ENCODE peak calls at places on chromosomes 13 and 19, in five cellular contexts. A, Y, V, E and K are unnamed samples.

GRCh38 chr13:44713793-44714469 is 137.8 kb upstream of the TSC22D1 start:
- DNase-seq in A (no peak), Y (no peak), V (no peak), E (no peak), K (peak; percentile 63)

GRCh38 chr13:101919541-101920306 is 467.2 kb downstream of the ITGBL1 start:
- DNase-seq in A (no peak), Y (no peak), V (peak; percentile 6), E (peak; percentile 85), K (no peak)

GRCh38 chr19:13401388-13401787 is 104.9 kb downstream of the CACNA1A start:
- DNase-seq in A (peak; percentile 66), Y (no peak), V (no peak), E (peak; percentile 46), K (no peak)

GRCh38 chr19:16449330-16449961 is 22.3 kb downstream of the EPS15L1 start:
- DNase-seq in A (no peak), Y (peak; percentile 95), V (no peak), E (no peak), K (no peak)

GRCh38 chr19:35882074-35882832 is 13.9 kb downstream of the APLP1 start:
- DNase-seq in A (peak; percentile 46), Y (peak; percentile 33), V (peak; percentile 79), E (no peak), K (no peak)

GRCh38 chr13:112783946-112784500 is 94.2 kb downstream of the ATP11A start:
- DNase-seq in A (no peak), Y (no peak), V (no peak), E (peak; percentile 49), K (no peak)

GRCh38 chr13:92303428-92303827 is 905.0 kb downstream of the GPC5 start:
- DNase-seq in A (peak; percentile 18), Y (no peak), V (no peak), E (no peak), K (no peak)

GRCh38 chr19:32178401-32178800 is 167.0 kb upstream of the ZNF507 start:
- DNase-seq in A (no peak), Y (no peak), V (no peak), E (no peak), K (no peak)

GRCh38 chr19:3482507-3483225 is 575 bp downstream of the SMIM44 start:
- DNase-seq in A (peak; percentile 36), Y (no peak), V (peak; percentile 62), E (no peak), K (no peak)

GRCh38 chr13:106205871-106206270 is 329.6 kb downstream of the EFNB2 start:
- DNase-seq in A (no peak), Y (no peak), V (no peak), E (no peak), K (no peak)

GRCh38 chr19:56294557-56294956 is 20.1 kb downstream of the ZSCAN5A start:
- DNase-seq in A (no peak), Y (no peak), V (no peak), E (no peak), K (no peak)

GRCh38 chr19:3494051-3494450 is 6.4 kb downstream of the DOHH start:
- DNase-seq in A (peak; percentile 89), Y (no peak), V (peak; percentile 87), E (peak; percentile 88), K (no peak)

GRCh38 chr13:90238433-90238832 is 1109.1 kb upstream of the MIR17HG start:
- DNase-seq in A (no peak), Y (no peak), V (no peak), E (no peak), K (no peak)

GRCh38 chr13:32409561-32410440 is 18.1 kb downstream of the N4BP2L1 start:
- DNase-seq in A (no peak), Y (no peak), V (no peak), E (peak; percentile 69), K (no peak)

GRCh38 chr13:71210861-71211260 is 656.1 kb downstream of the DACH1 start:
- DNase-seq in A (no peak), Y (no peak), V (no peak), E (no peak), K (no peak)

GRCh38 chr19:12745166-12745897 is 6.3 kb upstream of the BEST2 start:
- DNase-seq in A (no peak), Y (no peak), V (no peak), E (no peak), K (no peak)

GRCh38 chr19:51514866-51515481 is 13.4 kb upstream of the SIGLEC12 start:
- DNase-seq in A (peak; percentile 73), Y (peak; percentile 31), V (peak; percentile 51), E (no peak), K (peak; percentile 11)

GRCh38 chr13:33644607-33645543 is 173.1 kb upstream of the RFC3 start:
- DNase-seq in A (no peak), Y (no peak), V (no peak), E (no peak), K (no peak)

GRCh38 chr13:39641645-39642044 is 13.8 kb upstream of the COG6 start:
- DNase-seq in A (no peak), Y (no peak), V (no peak), E (no peak), K (no peak)

GRCh38 chr13:110347535-110348308 is 40.6 kb downstream of the COL4A2 start:
- DNase-seq in A (no peak), Y (no peak), V (no peak), E (no peak), K (no peak)

GRCh38 chr13:41505209-41505835 is 48.0 kb downstream of the RGCC start:
- DNase-seq in A (no peak), Y (no peak), V (no peak), E (no peak), K (no peak)

GRCh38 chr19:49533551-49534488 is 6.0 kb downstream of the RCN3 start:
- DNase-seq in A (peak; percentile 86), Y (peak; percentile 19), V (peak; percentile 93), E (peak; percentile 96), K (no peak)

GRCh38 chr19:13008926-13009787 is 13.9 kb downstream of the NFIX start:
- DNase-seq in A (peak; percentile 7), Y (no peak), V (peak; percentile 17), E (no peak), K (no peak)

GRCh38 chr13:80274643-80275042 is 66.3 kb downstream of the SPRY2 start:
- DNase-seq in A (no peak), Y (no peak), V (no peak), E (no peak), K (no peak)

GRCh38 chr19:49224856-49225255 is 67.3 kb downstream of the TRPM4 start:
- DNase-seq in A (peak; percentile 52), Y (no peak), V (peak; percentile 66), E (peak; percentile 78), K (no peak)

GRCh38 chr13:33017410-33017929 is 1.2 kb downstream of the KL start:
- DNase-seq in A (peak; percentile 8), Y (peak; percentile 65), V (no peak), E (no peak), K (no peak)

GRCh38 chr13:97191615-97192014 is 30.5 kb upstream of the MBNL2 start:
- DNase-seq in A (no peak), Y (no peak), V (no peak), E (no peak), K (no peak)

GRCh38 chr19:29831686-29832085 is 19.9 kb downstream of the CCNE1 start:
- DNase-seq in A (no peak), Y (no peak), V (no peak), E (no peak), K (no peak)

GRCh38 chr19:29712744-29713516 is 2.1 kb downstream of the C19orf12 start:
- DNase-seq in A (no peak), Y (no peak), V (no peak), E (no peak), K (no peak)

GRCh38 chr19:48433337-48433736 is 12.4 kb upstream of the GRWD1 start:
- DNase-seq in A (no peak), Y (no peak), V (no peak), E (no peak), K (no peak)

DNA sequence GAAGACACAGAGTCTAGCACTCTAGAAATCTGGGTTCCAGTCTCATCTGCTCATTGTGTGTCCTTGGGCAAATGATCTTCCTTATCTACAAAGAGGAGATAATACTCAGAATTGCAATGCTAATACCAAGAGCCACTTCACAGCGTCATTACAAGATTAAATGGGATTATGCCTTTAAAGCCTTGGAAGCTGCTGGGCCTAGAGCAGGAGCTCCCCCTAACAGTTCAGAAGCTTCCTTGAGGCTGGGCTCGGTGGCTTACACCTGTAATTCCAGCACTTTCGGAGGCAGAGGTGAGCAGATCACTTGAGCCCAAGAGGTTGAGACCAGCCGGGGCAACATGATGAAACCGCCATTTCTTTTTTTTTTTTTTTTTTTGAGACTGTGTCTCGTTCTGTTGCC is 27.6 kb downstream of the AP2S1 start:
- DNase-seq in A (no peak), Y (no peak), V (no peak), E (no peak), K (no peak)
- H3K9ac ChIP-seq in A (no peak overlapping the region), Y (no peak overlapping the region), V (no peak overlapping the region), E (no peak overlapping the region), K (no peak overlapping the region)

GRCh38 chr19:41193420-41194156 is 569 bp downstream of the CYP2S1 start:
- DNase-seq in A (peak; percentile 11), Y (no peak), V (no peak), E (no peak), K (no peak)
- H3K4me3 ChIP-seq in A (peak overlapping the region; percentile 41), Y (no peak overlapping the region), V (peak overlapping the region; percentile 30), E (peak overlapping the region; percentile 76), K (peak overlapping the region; percentile 82)

GRCh38 chr19:45074744-45075143 is 1.5 kb downstream of the ZNF296 start:
- DNase-seq in A (no peak), Y (no peak), V (no peak), E (no peak), K (no peak)

GRCh38 chr19:45078390-45079062 is 534 bp upstream of the GEMIN7 start:
- DNase-seq in A (no peak), Y (no peak), V (no peak), E (no peak), K (no peak)

GRCh38 chr19:45075215-45076028 is 856 bp downstream of the ZNF296 start:
- DNase-seq in A (peak; percentile 83), Y (peak; percentile 80), V (no peak), E (peak; percentile 80), K (no peak)

GRCh38 chr19:45076851-45077730 is 813 bp upstream of the ZNF296 start:
- DNase-seq in A (no peak), Y (no peak), V (no peak), E (peak; percentile 60), K (no peak)

DNA sequence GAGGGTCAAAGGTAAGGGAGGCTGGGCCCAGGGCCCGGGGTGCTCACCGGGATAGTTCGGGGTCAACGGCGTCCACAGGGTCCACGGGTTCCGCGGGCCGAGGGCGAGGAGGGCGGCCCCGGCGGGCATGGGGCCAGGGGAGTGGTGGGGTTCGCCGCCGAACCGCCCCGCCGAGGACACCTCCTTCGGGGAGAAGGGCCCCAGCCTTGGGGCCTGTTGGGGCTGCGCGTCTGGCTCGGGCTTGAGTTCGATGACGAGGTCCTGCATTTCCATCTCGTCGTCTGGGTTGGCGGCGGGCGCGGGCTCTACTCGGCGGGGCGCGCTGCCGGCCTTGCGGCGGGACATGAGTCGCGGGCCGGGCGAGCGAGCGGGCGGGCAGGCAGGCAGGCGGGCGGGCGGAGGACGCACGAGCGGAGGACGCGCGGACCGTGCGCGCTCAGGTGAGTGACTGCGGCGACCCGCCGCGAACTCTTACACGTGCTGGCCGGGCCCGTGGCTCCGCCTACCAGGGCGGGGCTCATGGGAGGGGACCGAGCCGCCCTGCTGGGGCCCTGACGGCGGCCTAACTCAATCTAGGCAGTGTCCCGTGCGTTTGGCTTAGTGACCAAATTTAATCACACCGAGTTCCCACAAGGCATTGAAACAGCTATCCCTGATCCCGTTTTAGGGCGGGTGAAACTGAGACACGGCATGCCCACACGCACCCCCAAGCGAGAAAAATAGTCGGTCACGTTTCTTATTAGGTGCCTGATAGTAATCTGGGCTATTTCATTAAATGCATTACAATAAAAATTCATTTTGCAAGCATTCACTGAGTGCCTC is at the start of gene ZNF296:
- DNase-seq in A (peak; percentile 89), Y (no peak), V (no peak), E (peak; percentile 91), K (peak; percentile 55)
- TF ChIP-seq YY1 in A (no peak), Y (no peak), V (no peak), E (no peak), K (no peak)

GRCh38 chr13:30140973-30141372 is 166.4 kb downstream of the KATNAL1 start:
- DNase-seq in A (no peak), Y (no peak), V (no peak), E (no peak), K (no peak)
- H3K9ac ChIP-seq in A (no peak overlapping the region), Y (no peak overlapping the region), V (no peak overlapping the region), E (no peak overlapping the region), K (no peak overlapping the region)